ENCODE peak calls at places on chromosomes 13 and 19, in six cellular contexts. R is GM23338, I is PC-9, N is mucosa of descending colon, K is IMR-90, P is fibroblast of lung. B is an unnamed sample.

GRCh38 chr19:10553943-10554381 is 10.3 kb downstream of the ATG4D start:
- DNase-seq in R (no peak), I (no peak), N (peak; percentile 75), K (no peak), P (no peak), B (peak; percentile 73)

GRCh38 chr19:5225486-5226345 is 114.9 kb downstream of the PTPRS start:
- DNase-seq in R (peak; percentile 75), I (no peak), N (peak; percentile 39), K (no peak), P (no peak), B (no peak)

GRCh38 chr19:33219261-33219812 is 6.3 kb downstream of the SLC7A10 start:
- DNase-seq in R (peak; percentile 62), I (no peak), N (no peak), K (peak; percentile 39), P (no peak), B (no peak)

GRCh38 chr13:100954430-100955361 is 280.1 kb upstream of the TMTC4 start:
- DNase-seq in R (no peak), I (no peak), N (no peak), K (peak; percentile 4), P (no peak), B (no peak)

GRCh38 chr19:801030-801860 is 4.0 kb downstream of the PTBP1 start:
- DNase-seq in R (peak; percentile 15), I (no peak), N (peak; percentile 74), K (no peak), P (peak; percentile 43), B (no peak)

GRCh38 chr19:12668937-12669271 is 2.3 kb downstream of the WDR83 start:
- DNase-seq in R (peak; percentile 74), I (peak; percentile 56), N (peak; percentile 80), K (peak; percentile 65), P (peak; percentile 55), B (peak; percentile 66)

GRCh38 chr19:16205205-16206045 is 7.7 kb downstream of the AP1M1 start:
- DNase-seq in R (no peak), I (no peak), N (no peak), K (no peak), P (no peak), B (no peak)

GRCh38 chr13:32581177-32581786 is 5.0 kb upstream of the PDS5B start:
- DNase-seq in R (peak; percentile 33), I (no peak), N (no peak), K (peak; percentile 47), P (peak; percentile 64), B (peak; percentile 29)

GRCh38 chr13:30906411-30906990 is 430 bp downstream of the MEDAG start:
- DNase-seq in R (peak; percentile 62), I (no peak), N (no peak), K (no peak), P (no peak), B (no peak)

GRCh38 chr13:30905932-30906383 is at the start of gene MEDAG:
- DNase-seq in R (no peak), I (no peak), N (peak; percentile 70), K (peak; percentile 57), P (peak; percentile 78), B (no peak)

GRCh38 chr13:30908416-30908980 is 2.4 kb downstream of the MEDAG start:
- DNase-seq in R (no peak), I (no peak), N (no peak), K (peak; percentile 22), P (peak; percentile 60), B (no peak)

GRCh38 chr13:30904043-30904442 is 2.0 kb upstream of the MEDAG start:
- DNase-seq in R (no peak), I (no peak), N (no peak), K (peak; percentile 52), P (no peak), B (no peak)

GRCh38 chr13:30907167-30907761 is 1.2 kb downstream of the MEDAG start:
- DNase-seq in R (no peak), I (no peak), N (no peak), K (peak; percentile 51), P (peak; percentile 74), B (no peak)
- H3K4me3 ChIP-seq in R (peak overlapping the region; percentile 64), I (no peak overlapping the region), N (no peak overlapping the region), K (no peak overlapping the region), P (peak overlapping the region; percentile 40), B (no peak overlapping the region)

DNA sequence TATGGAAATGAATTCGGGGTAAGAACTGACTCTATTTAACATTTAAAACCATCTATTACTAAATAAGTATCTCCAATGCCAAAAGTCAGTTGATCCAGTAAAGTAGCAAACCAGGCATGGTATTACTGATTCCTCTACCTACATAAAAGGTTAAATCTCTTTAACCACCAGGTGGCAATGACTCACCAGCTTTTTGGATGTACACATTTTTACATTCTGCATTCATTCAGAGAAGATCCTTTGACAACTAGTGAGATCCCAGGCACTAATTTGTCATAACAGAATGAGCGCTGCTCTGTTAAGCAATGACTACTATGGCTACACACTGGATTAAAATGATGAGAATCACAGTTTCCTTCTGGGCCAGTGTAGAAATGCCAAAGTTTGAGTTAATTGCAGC is 329.8 kb upstream of the GPC6 start:
- DNase-seq in R (peak; percentile 67), I (no peak), N (no peak), K (peak; percentile 21), P (peak; percentile 47), B (peak; percentile 33)
- TF ChIP-seq CTCF in R (peak; percentile 57), I (peak; percentile 34), N (no peak), K (no peak), P (no peak), B (peak; percentile 5)

DNA sequence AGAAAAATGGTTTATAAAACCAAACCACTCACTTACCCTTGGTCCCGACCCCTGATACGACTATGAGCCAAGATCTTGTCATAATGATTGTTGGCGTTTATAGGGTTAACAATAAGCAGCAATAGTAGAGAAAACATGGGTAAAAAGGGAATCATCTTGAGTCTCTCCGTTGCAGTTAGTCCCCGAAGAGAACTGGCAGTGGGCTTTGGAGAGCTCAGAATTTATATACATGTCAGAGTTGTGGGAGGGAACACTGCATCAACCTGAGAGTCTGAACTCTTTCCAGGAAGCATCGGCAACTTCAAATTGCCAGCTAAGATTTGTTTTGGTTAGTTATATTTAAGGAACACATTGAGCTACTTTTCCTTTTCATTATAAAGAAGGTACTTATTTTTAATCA is at the start of gene POSTN:
- DNase-seq in R (no peak), I (no peak), N (no peak), K (peak; percentile 49), P (no peak), B (no peak)
- H3K4me3 ChIP-seq in R (no peak within 1 kb of the TSS), I (no peak within 1 kb of the TSS), N (no peak within 1 kb of the TSS), K (peak within 1 kb of the TSS; percentile 20), P (peak within 1 kb of the TSS; percentile 51), B (no peak within 1 kb of the TSS)

GRCh38 chr13:21996049-21996448 is 325.2 kb downstream of the FGF9 start:
- DNase-seq in R (no peak), I (no peak), N (no peak), K (no peak), P (no peak), B (no peak)
- TF ChIP-seq CTCF in R (no peak), I (no peak), N (no peak), K (no peak), P (no peak), B (no peak)

GRCh38 chr13:35471466-35472307 is 4.8 kb downstream of the MAB21L1 start:
- DNase-seq in R (peak; percentile 33), I (no peak), N (no peak), K (no peak), P (peak; percentile 33), B (no peak)

GRCh38 chr13:35475960-35476943 is at the start of gene MAB21L1:
- DNase-seq in R (peak; percentile 49), I (no peak), N (no peak), K (peak; percentile 19), P (peak; percentile 52), B (peak; percentile 33)

GRCh38 chr13:35475131-35475959 is 1.1 kb downstream of the MAB21L1 start:
- DNase-seq in R (peak; percentile 75), I (no peak), N (no peak), K (peak; percentile 16), P (peak; percentile 41), B (peak; percentile 44)

GRCh38 chr13:35472308-35473008 is 4.0 kb downstream of the MAB21L1 start:
- DNase-seq in R (peak; percentile 30), I (no peak), N (no peak), K (no peak), P (no peak), B (no peak)

DNA sequence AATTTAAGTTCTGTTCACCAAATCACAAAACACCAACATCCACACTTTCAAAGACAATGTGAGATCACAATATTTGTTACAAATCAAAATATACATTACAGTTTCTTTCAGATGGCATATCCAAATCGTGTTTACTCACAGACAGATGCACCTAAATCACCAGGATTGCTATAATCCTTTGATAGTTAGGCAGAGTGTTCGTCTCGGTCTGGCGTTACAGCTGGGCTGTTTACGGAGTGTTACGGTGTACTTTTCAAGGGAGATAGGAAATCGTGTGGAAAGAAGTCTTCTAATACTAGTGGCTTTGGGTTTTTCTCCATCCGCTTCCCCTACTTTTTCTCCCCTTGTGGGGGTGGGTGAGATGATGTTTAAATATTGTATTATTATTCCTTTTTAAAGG is 1.9 kb downstream of the MAB21L1 start:
- DNase-seq in R (peak; percentile 28), I (no peak), N (no peak), K (no peak), P (peak; percentile 15), B (no peak)
- H3K4me3 ChIP-seq in R (peak overlapping the region; percentile 64), I (no peak overlapping the region), N (no peak overlapping the region), K (peak overlapping the region; percentile 20), P (peak overlapping the region; percentile 63), B (no peak overlapping the region)